ENCODE peak calls at places on chromosomes 12 and 14, in six cellular contexts. J, B, O, L, Y and Z are unnamed samples.

GRCh38 chr14:100297320-100298300 is 8.6 kb downstream of the SLC25A29 start:
- DNase-seq in B (no peak), J (peak; percentile 96), O (peak; percentile 91), L (no peak), Y (peak; percentile 72), Z (no peak)

GRCh38 chr12:549476-550082 is 89.8 kb downstream of the B4GALNT3 start:
- DNase-seq in O (peak; percentile 40), B (no peak), J (no peak), Y (no peak), L (no peak), Z (no peak)

GRCh38 chr12:58487280-58488141 is 432.8 kb downstream of the LRIG3 start:
- DNase-seq in B (no peak), O (no peak), L (no peak), Y (no peak), J (no peak), Z (no peak)

GRCh38 chr12:131701705-131702572 is 9.0 kb upstream of the SFSWAP start:
- DNase-seq in J (no peak), B (no peak), L (no peak), O (no peak), Y (no peak), Z (no peak)

GRCh38 chr14:99729991-99730875 is 46.1 kb downstream of the CYP46A1 start:
- DNase-seq in J (peak; percentile 85), L (peak; percentile 33), B (peak; percentile 63), O (peak; percentile 80), Y (peak; percentile 68), Z (peak; percentile 87)

GRCh38 chr12:98532687-98533304 is 17.4 kb downstream of the TMPO start:
- DNase-seq in B (peak; percentile 50), L (no peak), O (no peak), Y (no peak), J (no peak), Z (no peak)

GRCh38 chr12:95182868-95183415 is 34.3 kb downstream of the FGD6 start:
- DNase-seq in J (no peak), L (no peak), Y (no peak), B (no peak), O (no peak), Z (no peak)

GRCh38 chr12:124309744-124310143 is 14.9 kb downstream of the RFLNA start:
- DNase-seq in J (no peak), O (no peak), L (no peak), Y (no peak), B (no peak), Z (no peak)

GRCh38 chr14:64556526-64556925 is 6.8 kb downstream of the PPP1R36 start:
- DNase-seq in O (no peak), J (no peak), B (no peak), Y (no peak), L (no peak), Z (no peak)

GRCh38 chr14:52461721-52462120 is 90.6 kb downstream of the TXNDC16 start:
- DNase-seq in B (no peak), O (no peak), L (no peak), Y (no peak), J (no peak), Z (no peak)

GRCh38 chr12:60257063-60257462 is 661.2 kb downstream of the SLC16A7 start:
- DNase-seq in L (no peak), B (no peak), O (no peak), Y (no peak), J (no peak), Z (no peak)

GRCh38 chr14:92652413-92653151 is 95.8 kb downstream of the LGMN start:
- DNase-seq in B (no peak), J (no peak), O (no peak), L (no peak), Y (no peak), Z (no peak)

GRCh38 chr14:101633276-101633675 is 72.0 kb downstream of the DIO3 start:
- DNase-seq in B (no peak), L (no peak), Y (no peak), O (no peak), J (no peak), Z (no peak)

GRCh38 chr14:92926180-92926845 is 3.4 kb downstream of the CHGA start:
- DNase-seq in L (no peak), O (no peak), B (no peak), Y (no peak), J (no peak), Z (no peak)

GRCh38 chr14:73850940-73851339 is 691 bp upstream of the PTGR2 start:
- DNase-seq in Y (no peak), J (no peak), L (no peak), B (no peak), O (no peak), Z (no peak)

GRCh38 chr12:32285484-32285883 is 113.9 kb upstream of the FGD4 start:
- DNase-seq in Y (no peak), O (no peak), J (no peak), B (no peak), L (no peak), Z (no peak)

GRCh38 chr12:72390146-72390545 is 118.0 kb downstream of the TRHDE start:
- DNase-seq in L (no peak), Y (no peak), B (no peak), J (no peak), O (no peak), Z (no peak)

GRCh38 chr14:92595267-92595666 is 81.7 kb downstream of the RIN3 start:
- DNase-seq in J (no peak), Y (no peak), B (no peak), O (no peak), L (no peak), Z (no peak)

GRCh38 chr12:5794156-5794555 is 150.9 kb downstream of the ANO2 start:
- DNase-seq in J (no peak), O (no peak), L (no peak), B (no peak), Y (no peak), Z (no peak)

GRCh38 chr12:123971770-123972447 is 722 bp downstream of the CCDC92 start:
- DNase-seq in B (peak; percentile 47), J (peak; percentile 71), L (peak; percentile 19), Y (peak; percentile 49), O (no peak), Z (peak; percentile 43)

GRCh38 chr12:46560874-46561273 is 188.3 kb upstream of the SLC38A2 start:
- DNase-seq in J (no peak), L (no peak), O (no peak), B (no peak), Y (no peak), Z (no peak)

GRCh38 chr12:46559311-46559710 is 186.7 kb upstream of the SLC38A2 start:
- DNase-seq in B (no peak), L (no peak), J (no peak), Y (no peak), O (no peak), Z (no peak)

GRCh38 chr12:46557539-46558373 is 185.2 kb upstream of the SLC38A2 start:
- DNase-seq in O (no peak), L (no peak), Y (no peak), J (no peak), B (no peak), Z (no peak)

GRCh38 chr12:46558696-46559095 is 186.1 kb upstream of the SLC38A2 start:
- DNase-seq in O (no peak), L (no peak), J (no peak), B (no peak), Y (no peak), Z (no peak)

DNA sequence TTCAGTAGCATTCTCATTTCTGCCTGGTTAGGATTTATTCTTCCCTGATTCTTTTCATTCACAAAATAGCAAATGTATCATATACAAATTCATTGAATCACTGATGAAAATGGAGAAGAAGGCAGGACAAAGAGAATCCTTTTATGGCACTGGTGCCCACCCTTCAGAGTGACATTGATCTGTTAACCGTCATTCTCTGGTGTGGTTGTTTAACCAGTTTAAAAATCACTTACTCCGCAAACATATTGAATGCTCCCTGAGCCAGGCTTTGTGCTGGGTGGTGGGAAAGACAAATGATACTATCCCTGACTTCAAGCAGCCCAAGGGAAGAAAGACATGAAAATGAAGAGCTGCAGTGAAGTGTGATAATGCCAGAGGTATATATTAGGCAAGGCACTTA is 187.5 kb upstream of the SLC38A2 start:
- DNase-seq in J (no peak), Y (no peak), O (no peak), B (no peak), L (no peak), Z (no peak)
- H3K4me1 ChIP-seq in J (peaks cover 67% of the 10 kb centered on the region), Y (peaks cover 11% of the 10 kb centered on the region), O (peaks cover 4% of the 10 kb centered on the region), B (no peaks in the 10 kb centered on the region), L (no peaks in the 10 kb centered on the region), Z (no peaks in the 10 kb centered on the region)

GRCh38 chr14:104192883-104193245 is 54.5 kb downstream of the KIF26A start:
- DNase-seq in Y (no peak), B (no peak), L (no peak), J (no peak), O (no peak), Z (no peak)

GRCh38 chr14:104195361-104195760 is 57.0 kb downstream of the KIF26A start:
- DNase-seq in L (no peak), B (no peak), O (no peak), J (no peak), Y (no peak), Z (no peak)

GRCh38 chr14:104192146-104192882 is 53.9 kb downstream of the KIF26A start:
- DNase-seq in L (no peak), Y (no peak), O (no peak), J (no peak), B (no peak), Z (no peak)

GRCh38 chr14:104194716-104195115 is 56.3 kb downstream of the KIF26A start:
- DNase-seq in B (no peak), J (no peak), O (no peak), L (no peak), Y (no peak), Z (no peak)

DNA sequence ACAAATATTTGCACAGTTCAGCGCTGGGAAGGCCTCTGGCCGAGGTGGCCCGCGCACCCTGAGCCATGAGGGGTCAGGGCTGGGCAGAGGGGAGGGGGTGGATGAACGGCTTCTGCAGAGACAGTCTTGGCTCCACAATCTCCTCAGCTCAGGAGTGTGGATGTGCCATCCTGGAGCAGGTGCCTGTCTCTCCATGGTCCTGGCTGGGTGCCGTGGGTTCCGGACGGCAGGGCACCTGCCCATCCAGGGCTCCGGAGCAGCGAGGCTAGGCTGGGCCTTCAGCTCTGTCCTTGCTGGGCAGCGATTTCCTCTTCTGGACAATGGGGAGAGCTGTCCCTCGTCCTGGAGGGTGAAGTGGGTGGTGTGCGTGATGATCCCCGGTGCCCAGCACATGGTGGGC is 55.6 kb downstream of the KIF26A start:
- DNase-seq in Y (no peak), B (no peak), L (no peak), O (no peak), J (no peak), Z (no peak)
- H3K9me3 ChIP-seq in Y (no peaks in the 10 kb centered on the region), B (no peaks in the 10 kb centered on the region), L (no peaks in the 10 kb centered on the region), O (no peaks in the 10 kb centered on the region), J (no peaks in the 10 kb centered on the region), Z (peaks cover 3% of the 10 kb centered on the region)

GRCh38 chr12:100738086-100738485 is 56.5 kb upstream of the ANO4 start:
- DNase-seq in J (no peak), O (no peak), Y (no peak), L (no peak), B (no peak), Z (no peak)
- H3K4me1 ChIP-seq in J (no peaks in the 10 kb centered on the region), O (no peaks in the 10 kb centered on the region), Y (no peaks in the 10 kb centered on the region), L (no peaks in the 10 kb centered on the region), B (no peaks in the 10 kb centered on the region), Z (peaks cover 2% of the 10 kb centered on the region)

GRCh38 chr12:93870020-93870795 is 193.0 kb downstream of the CRADD start:
- DNase-seq in B (no peak), J (no peak), Y (no peak), O (no peak), L (no peak), Z (no peak)
- H3K9me3 ChIP-seq in B (peaks cover 9% of the 10 kb centered on the region), J (peaks cover 13% of the 10 kb centered on the region), Y (peaks cover 35% of the 10 kb centered on the region), O (peaks cover 4% of the 10 kb centered on the region), L (peaks cover 11% of the 10 kb centered on the region), Z (peaks cover 4% of the 10 kb centered on the region)